ENCODE peak calls at places on chromosomes 16 and 17, in ten cellular contexts. One of them, this sample, is unnamed.
A peak's percentile ranks its signal among the peaks of the same experiment; 100 is the strongest.

GRCh38 chr17:41792835-41793748 is 6.6 kb upstream of the JUP start:
- DNase-seq in GM04503: no peak
- DNase-seq in Caco-2: peak; percentile 97
- DNase-seq in progenitor cell of endocrine pancreas: no peak
- DNase-seq in activated T-cell treated with anti-CD3 and anti-CD28 coated beads, Interleukin-2, amount 50 U/mL, for 4 hours: no peak
- DNase-seq in SJSA1: peak; percentile 42
- DNase-seq in HT-29: peak; percentile 96
- DNase-seq in aorta: no peak
- DNase-seq in CD4-positive, alpha-beta T cell: no peak
- DNase-seq in H9: peak; percentile 64
- DNase-seq in this sample: peak; percentile 25

GRCh38 chr17:1948517-1948825 is 76.7 kb downstream of the RTN4RL1 start:
- DNase-seq in progenitor cell of endocrine pancreas: no peak
- DNase-seq in activated T-cell treated with anti-CD3 and anti-CD28 coated beads, Interleukin-2, amount 50 U/mL, for 4 hours: no peak
- DNase-seq in SJSA1: no peak
- DNase-seq in H9: no peak
- DNase-seq in GM04503: no peak
- DNase-seq in CD4-positive, alpha-beta T cell: no peak
- DNase-seq in HT-29: no peak
- DNase-seq in aorta: no peak
- DNase-seq in Caco-2: no peak
- DNase-seq in this sample: no peak

GRCh38 chr16:11042205-11042604 is 97.8 kb downstream of the CLEC16A start:
- DNase-seq in HT-29: no peak
- DNase-seq in progenitor cell of endocrine pancreas: no peak
- DNase-seq in activated T-cell treated with anti-CD3 and anti-CD28 coated beads, Interleukin-2, amount 50 U/mL, for 4 hours: no peak
- DNase-seq in GM04503: no peak
- DNase-seq in aorta: no peak
- DNase-seq in CD4-positive, alpha-beta T cell: no peak
- DNase-seq in Caco-2: no peak
- DNase-seq in SJSA1: no peak
- DNase-seq in H9: no peak
- DNase-seq in this sample: no peak

GRCh38 chr16:813204-813915 is 12.8 kb upstream of the GNG13 start:
- DNase-seq in GM04503: no peak
- DNase-seq in Caco-2: peak; percentile 59
- DNase-seq in HT-29: no peak
- DNase-seq in CD4-positive, alpha-beta T cell: peak; percentile 36
- DNase-seq in H9: peak; percentile 78
- DNase-seq in SJSA1: no peak
- DNase-seq in activated T-cell treated with anti-CD3 and anti-CD28 coated beads, Interleukin-2, amount 50 U/mL, for 4 hours: peak; percentile 50
- DNase-seq in progenitor cell of endocrine pancreas: peak; percentile 60
- DNase-seq in aorta: no peak
- DNase-seq in this sample: peak; percentile 36

GRCh38 chr16:85444879-85445778 is 168.0 kb upstream of the GSE1 start:
- DNase-seq in H9: peak; percentile 68
- DNase-seq in progenitor cell of endocrine pancreas: no peak
- DNase-seq in HT-29: no peak
- DNase-seq in SJSA1: no peak
- DNase-seq in aorta: no peak
- DNase-seq in CD4-positive, alpha-beta T cell: no peak
- DNase-seq in GM04503: no peak
- DNase-seq in Caco-2: no peak
- DNase-seq in activated T-cell treated with anti-CD3 and anti-CD28 coated beads, Interleukin-2, amount 50 U/mL, for 4 hours: no peak
- DNase-seq in this sample: no peak

GRCh38 chr16:8511464-8511863 is 78.8 kb downstream of the TMEM114 start:
- DNase-seq in progenitor cell of endocrine pancreas: no peak
- DNase-seq in aorta: no peak
- DNase-seq in SJSA1: no peak
- DNase-seq in H9: no peak
- DNase-seq in CD4-positive, alpha-beta T cell: no peak
- DNase-seq in GM04503: no peak
- DNase-seq in HT-29: no peak
- DNase-seq in activated T-cell treated with anti-CD3 and anti-CD28 coated beads, Interleukin-2, amount 50 U/mL, for 4 hours: no peak
- DNase-seq in Caco-2: no peak
- DNase-seq in this sample: no peak

GRCh38 chr17:75153854-75154194 is 488 bp downstream of the JPT1 start:
- DNase-seq in activated T-cell treated with anti-CD3 and anti-CD28 coated beads, Interleukin-2, amount 50 U/mL, for 4 hours: no peak
- DNase-seq in H9: no peak
- DNase-seq in aorta: no peak
- DNase-seq in HT-29: peak; percentile 38
- DNase-seq in CD4-positive, alpha-beta T cell: no peak
- DNase-seq in GM04503: no peak
- DNase-seq in Caco-2: no peak
- DNase-seq in SJSA1: peak; percentile 53
- DNase-seq in progenitor cell of endocrine pancreas: peak; percentile 47
- DNase-seq in this sample: peak; percentile 34

GRCh38 chr17:63446218-63446980 is at the start of gene CYB561:
- DNase-seq in Caco-2: peak; percentile 91
- DNase-seq in aorta: peak; percentile 94
- DNase-seq in activated T-cell treated with anti-CD3 and anti-CD28 coated beads, Interleukin-2, amount 50 U/mL, for 4 hours: peak; percentile 57
- DNase-seq in progenitor cell of endocrine pancreas: peak; percentile 73
- DNase-seq in CD4-positive, alpha-beta T cell: peak; percentile 65
- DNase-seq in H9: no peak
- DNase-seq in SJSA1: peak; percentile 65
- DNase-seq in HT-29: peak; percentile 78
- DNase-seq in GM04503: no peak
- DNase-seq in this sample: peak; percentile 32

GRCh38 chr17:46772013-46772878 is 46.2 kb downstream of the WNT3 start:
- DNase-seq in aorta: peak; percentile 82
- DNase-seq in activated T-cell treated with anti-CD3 and anti-CD28 coated beads, Interleukin-2, amount 50 U/mL, for 4 hours: no peak
- DNase-seq in SJSA1: peak; percentile 51
- DNase-seq in HT-29: no peak
- DNase-seq in Caco-2: peak; percentile 76
- DNase-seq in CD4-positive, alpha-beta T cell: no peak
- DNase-seq in H9: peak; percentile 97
- DNase-seq in GM04503: no peak
- DNase-seq in progenitor cell of endocrine pancreas: no peak
- DNase-seq in this sample: peak; percentile 3

GRCh38 chr16:27849621-27850020 is 213.9 kb downstream of the GSG1L start:
- DNase-seq in activated T-cell treated with anti-CD3 and anti-CD28 coated beads, Interleukin-2, amount 50 U/mL, for 4 hours: no peak
- DNase-seq in GM04503: no peak
- DNase-seq in CD4-positive, alpha-beta T cell: no peak
- DNase-seq in progenitor cell of endocrine pancreas: no peak
- DNase-seq in H9: peak; percentile 9
- DNase-seq in aorta: peak; percentile 14
- DNase-seq in HT-29: no peak
- DNase-seq in Caco-2: no peak
- DNase-seq in SJSA1: no peak
- DNase-seq in this sample: no peak

GRCh38 chr16:67676516-67676915 is 9.9 kb downstream of the C16orf86 start:
- DNase-seq in H9: no peak
- DNase-seq in SJSA1: no peak
- DNase-seq in progenitor cell of endocrine pancreas: no peak
- DNase-seq in activated T-cell treated with anti-CD3 and anti-CD28 coated beads, Interleukin-2, amount 50 U/mL, for 4 hours: no peak
- DNase-seq in GM04503: no peak
- DNase-seq in CD4-positive, alpha-beta T cell: no peak
- DNase-seq in aorta: no peak
- DNase-seq in Caco-2: no peak
- DNase-seq in HT-29: no peak
- DNase-seq in this sample: no peak

GRCh38 chr16:10728035-10728462 is 15.6 kb upstream of the NUBP1 start:
- DNase-seq in H9: no peak
- DNase-seq in HT-29: no peak
- DNase-seq in GM04503: no peak
- DNase-seq in CD4-positive, alpha-beta T cell: no peak
- DNase-seq in SJSA1: no peak
- DNase-seq in activated T-cell treated with anti-CD3 and anti-CD28 coated beads, Interleukin-2, amount 50 U/mL, for 4 hours: no peak
- DNase-seq in Caco-2: no peak
- DNase-seq in aorta: no peak
- DNase-seq in progenitor cell of endocrine pancreas: no peak
- DNase-seq in this sample: peak; percentile 32

GRCh38 chr17:71052971-71053370 is 883.6 kb downstream of the KCNJ2 start:
- DNase-seq in GM04503: no peak
- DNase-seq in HT-29: no peak
- DNase-seq in activated T-cell treated with anti-CD3 and anti-CD28 coated beads, Interleukin-2, amount 50 U/mL, for 4 hours: no peak
- DNase-seq in SJSA1: no peak
- DNase-seq in Caco-2: no peak
- DNase-seq in aorta: no peak
- DNase-seq in H9: no peak
- DNase-seq in progenitor cell of endocrine pancreas: no peak
- DNase-seq in CD4-positive, alpha-beta T cell: no peak
- DNase-seq in this sample: no peak

GRCh38 chr17:77365584-77366186 is 224.9 kb downstream of the SEC14L1 start:
- DNase-seq in CD4-positive, alpha-beta T cell: no peak
- DNase-seq in progenitor cell of endocrine pancreas: no peak
- DNase-seq in SJSA1: peak; percentile 91
- DNase-seq in activated T-cell treated with anti-CD3 and anti-CD28 coated beads, Interleukin-2, amount 50 U/mL, for 4 hours: peak; percentile 34
- DNase-seq in GM04503: peak; percentile 61
- DNase-seq in Caco-2: no peak
- DNase-seq in H9: no peak
- DNase-seq in aorta: peak; percentile 92
- DNase-seq in HT-29: peak; percentile 50
- DNase-seq in this sample: peak; percentile 76

GRCh38 chr16:78473031-78473699 is 373.7 kb downstream of the WWOX start:
- DNase-seq in H9: no peak
- DNase-seq in progenitor cell of endocrine pancreas: no peak
- DNase-seq in activated T-cell treated with anti-CD3 and anti-CD28 coated beads, Interleukin-2, amount 50 U/mL, for 4 hours: no peak
- DNase-seq in SJSA1: no peak
- DNase-seq in CD4-positive, alpha-beta T cell: no peak
- DNase-seq in GM04503: no peak
- DNase-seq in Caco-2: no peak
- DNase-seq in aorta: no peak
- DNase-seq in HT-29: no peak
- DNase-seq in this sample: no peak

GRCh38 chr16:58931436-58931835 is 197.3 kb upstream of the GOT2 start:
- DNase-seq in activated T-cell treated with anti-CD3 and anti-CD28 coated beads, Interleukin-2, amount 50 U/mL, for 4 hours: no peak
- DNase-seq in progenitor cell of endocrine pancreas: no peak
- DNase-seq in Caco-2: no peak
- DNase-seq in HT-29: no peak
- DNase-seq in CD4-positive, alpha-beta T cell: no peak
- DNase-seq in H9: no peak
- DNase-seq in SJSA1: no peak
- DNase-seq in aorta: no peak
- DNase-seq in GM04503: no peak
- DNase-seq in this sample: peak; percentile 14

GRCh38 chr16:4570688-4571321 is 14.7 kb downstream of the C16orf96 start:
- DNase-seq in progenitor cell of endocrine pancreas: no peak
- DNase-seq in HT-29: no peak
- DNase-seq in activated T-cell treated with anti-CD3 and anti-CD28 coated beads, Interleukin-2, amount 50 U/mL, for 4 hours: no peak
- DNase-seq in H9: peak; percentile 92
- DNase-seq in SJSA1: no peak
- DNase-seq in aorta: no peak
- DNase-seq in GM04503: no peak
- DNase-seq in Caco-2: no peak
- DNase-seq in CD4-positive, alpha-beta T cell: no peak
- DNase-seq in this sample: no peak